ENCODE peak calls at places on chromosomes 6 and 20, in nine cellular contexts. C is stimulated activated CD8-positive, alpha-beta memory T cell treated with anti-CD3 and anti-CD28 coated beads, Interleukin-2, amount 100 ng/mL, for 48 hours; N is HT1080; Y is PC-9; M is cerebellar cortex; V is activated T-cell treated with anti-CD3 and anti-CD28 coated beads, Interleukin-2, amount 50 U/mL, for 48 hours; F is body of pancreas; G is activated gamma-delta T cell treated with Interleukin-2 at 50 U/mL for 16 hours; P is tibial artery. Z is an unnamed sample.

GRCh38 chr20:35443003-35443402 is 5.0 kb upstream of the GDF5 start:
- DNase-seq in Y (no peak), P (no peak), M (no peak), C (no peak), G (no peak), F (no peak), V (no peak), N (peak), Z (no peak)

GRCh38 chr6:3386374-3386857 is 70.4 kb downstream of the SLC22A23 start:
- DNase-seq in Y (no peak), M (peak), P (no peak), G (no peak), V (no peak), C (no peak), N (no peak), F (no peak), Z (no peak)

GRCh38 chr6:6564154-6564553 is 24.4 kb upstream of the LY86 start:
- DNase-seq in P (no peak), M (no peak), V (no peak), F (no peak), C (no peak), G (no peak), N (no peak), Y (no peak), Z (no peak)

GRCh38 chr6:36699290-36699689 is 1.7 kb downstream of the RAB44 start:
- DNase-seq in C (no peak), F (no peak), Y (no peak), G (no peak), N (no peak), P (no peak), V (no peak), M (no peak), Z (no peak)

GRCh38 chr6:156017838-156018237 is 562.2 kb upstream of the NOX3 start:
- DNase-seq in G (no peak), F (no peak), C (no peak), Y (no peak), M (no peak), N (no peak), V (no peak), P (no peak), Z (no peak)

GRCh38 chr20:47191074-47191673 is 165.3 kb downstream of the ZMYND8 start:
- DNase-seq in P (no peak), M (no peak), N (peak), G (no peak), F (no peak), Y (peak), C (no peak), V (no peak), Z (no peak)

GRCh38 chr6:137512768-137513605 is 18.8 kb upstream of the OLIG3 start:
- DNase-seq in N (no peak), G (no peak), C (no peak), M (no peak), V (no peak), F (no peak), Y (no peak), P (no peak), Z (no peak)

GRCh38 chr6:11381801-11382513 is 149.5 kb upstream of the NEDD9 start:
- DNase-seq in G (peak), M (no peak), Y (no peak), P (no peak), C (peak), V (peak), F (no peak), N (no peak), Z (peak)